ENCODE peak calls at places on chromosomes 16 and 17, in eight cellular contexts. M is DMS153; D is activated naive CD4-positive, alpha-beta T cell; G is Peyer's patch; H is naive thymus-derived CD8-positive, alpha-beta T cell; T is NCI-H446; S is stromal cell of bone marrow; Z is HS-5. R is an unnamed sample.

GRCh38 chr17:73469311-73469710 is 157.5 kb upstream of the CDC42EP4 start:
- DNase-seq in M (no peak), Z (no peak), H (no peak), S (no peak), G (no peak), D (no peak), T (no peak), R (no peak)

GRCh38 chr17:76833747-76834146 is 34.5 kb upstream of the MGAT5B start:
- DNase-seq in M (no peak), Z (no peak), T (no peak), D (no peak), G (no peak), H (no peak), S (no peak), R (no peak)

GRCh38 chr16:10355589-10355988 is 30.3 kb upstream of the ATF7IP2 start:
- DNase-seq in S (no peak), T (no peak), D (no peak), G (no peak), H (no peak), Z (no peak), M (no peak), R (no peak)

GRCh38 chr16:78230832-78231231 is 131.4 kb downstream of the WWOX start:
- DNase-seq in G (no peak), H (no peak), T (no peak), M (peak; percentile 63), D (no peak), S (peak; percentile 57), Z (no peak), R (no peak)

GRCh38 chr17:45372325-45372869 is 55.6 kb upstream of the MAP3K14 start:
- DNase-seq in M (no peak), T (no peak), H (no peak), D (no peak), Z (no peak), G (no peak), S (no peak), R (no peak)

GRCh38 chr17:50027639-50028206 is 28.2 kb upstream of the ITGA3 start:
- DNase-seq in T (no peak), H (no peak), S (peak; percentile 87), G (no peak), D (no peak), M (no peak), Z (peak; percentile 93), R (no peak)

GRCh38 chr17:68740555-68741447 is 139.6 kb upstream of the FAM20A start:
- DNase-seq in T (no peak), Z (no peak), M (no peak), H (no peak), S (no peak), G (no peak), D (no peak), R (no peak)

GRCh38 chr17:68255731-68256538 is 8.1 kb downstream of the AMZ2 start:
- DNase-seq in M (no peak), H (no peak), S (no peak), D (no peak), T (no peak), G (no peak), Z (no peak), R (no peak)

GRCh38 chr16:75256059-75256870 is 4.8 kb upstream of the BCAR1 start:
- DNase-seq in H (no peak), G (no peak), S (no peak), Z (no peak), T (no peak), M (no peak), D (no peak), R (no peak)

GRCh38 chr17:46141645-46142044 is 51.6 kb downstream of the KANSL1 start:
- DNase-seq in G (no peak), D (no peak), M (no peak), S (no peak), T (no peak), Z (no peak), H (no peak), R (no peak)

GRCh38 chr17:38925263-38925995 is at the start of gene LASP1NB:
- DNase-seq in Z (no peak), T (no peak), H (peak; percentile 44), M (no peak), S (no peak), D (peak; percentile 12), G (peak; percentile 41), R (peak; percentile 84)

GRCh38 chr17:48753794-48754499 is 25.4 kb upstream of the HOXB13 start:
- DNase-seq in H (no peak), T (no peak), S (no peak), G (no peak), D (no peak), Z (peak; percentile 48), M (no peak), R (no peak)

GRCh38 chr17:49231563-49231894 is 942 bp upstream of the PHOSPHO1 start:
- DNase-seq in Z (no peak), T (no peak), D (no peak), G (no peak), H (no peak), S (no peak), M (no peak), R (no peak)

GRCh38 chr16:68936729-68937631 is 93.6 kb downstream of the TANGO6 start:
- DNase-seq in S (no peak), T (peak; percentile 41), D (no peak), H (no peak), M (no peak), Z (no peak), G (no peak), R (no peak)

GRCh38 chr17:17815436-17816200 is 21.2 kb downstream of the SREBF1 start:
- DNase-seq in M (no peak), D (no peak), T (no peak), G (no peak), S (no peak), H (no peak), Z (no peak), R (no peak)

GRCh38 chr16:17476414-17477259 is 5.9 kb upstream of the XYLT1 start:
- DNase-seq in T (no peak), M (peak; percentile 73), D (peak; percentile 9), H (no peak), S (peak; percentile 51), Z (no peak), G (peak; percentile 64), R (no peak)

GRCh38 chr16:54345231-54345630 is 58.6 kb upstream of the IRX3 start:
- DNase-seq in H (no peak), Z (no peak), S (no peak), T (no peak), M (no peak), D (no peak), G (no peak), R (no peak)

GRCh38 chr16:888901-889570 is 81.7 kb downstream of the LMF1 start:
- DNase-seq in H (no peak), Z (no peak), T (no peak), S (no peak), D (no peak), G (no peak), M (no peak), R (no peak)

GRCh38 chr17:70173646-70174045 is 4.3 kb downstream of the KCNJ2 start:
- DNase-seq in G (no peak), Z (no peak), D (no peak), T (no peak), S (no peak), H (no peak), M (no peak), R (no peak)

GRCh38 chr17:2874211-2874686 is 78.0 kb downstream of the RAP1GAP2 start:
- DNase-seq in D (no peak), Z (no peak), G (no peak), M (no peak), S (no peak), H (no peak), T (no peak), R (no peak)

GRCh38 chr16:18783430-18784341 is 6.4 kb downstream of the RPS15A start:
- DNase-seq in M (no peak), Z (no peak), T (no peak), D (no peak), H (no peak), G (no peak), S (no peak), R (no peak)

GRCh38 chr17:31524926-31525800 is 133.7 kb downstream of the RAB11FIP4 start:
- DNase-seq in D (peak; percentile 90), T (peak; percentile 35), Z (peak; percentile 55), S (peak; percentile 80), M (no peak), H (peak; percentile 89), G (peak; percentile 94), R (no peak)

GRCh38 chr16:27265982-27266381 is 2.6 kb downstream of the NSMCE1 start:
- DNase-seq in M (no peak), G (no peak), H (no peak), S (no peak), D (no peak), Z (no peak), T (no peak), R (no peak)

GRCh38 chr17:12730931-12731521 is 58.3 kb upstream of the ARHGAP44 start:
- DNase-seq in Z (no peak), M (no peak), H (no peak), D (no peak), G (no peak), S (peak; percentile 32), T (no peak), R (no peak)

R was measured in cerebellar nuclear complex.